ENCODE peak calls at places on chromosomes 2 and 18, in five cellular contexts. T is CD8-positive, alpha-beta memory T cell; U is Karpas-422; H is naive thymus-derived CD4-positive, alpha-beta T cell; J is heart left ventricle. F is an unnamed sample. For H3K9me3, the result is how much of the 10 kb centered on the place peaks cover.

GRCh38 chr2:45643095-45643494 is 8.4 kb upstream of the PRKCE start:
- DNase-seq in T (no peak), U (no peak), H (no peak), J (no peak), F (no peak)

GRCh38 chr2:111982822-111983221 is 72.2 kb upstream of the TMEM87B start:
- DNase-seq in T (no peak), U (no peak), H (no peak), J (no peak), F (no peak)

GRCh38 chr2:120745420-120746178 is 9.9 kb downstream of the GLI2 start:
- DNase-seq in T (no peak), U (no peak), H (no peak), J (no peak), F (no peak)

GRCh38 chr2:101725515-101726192 is 28.1 kb downstream of the MAP4K4 start:
- DNase-seq in T (no peak), U (peak), H (peak), J (no peak), F (no peak)

GRCh38 chr2:71952572-71953188 is 195.0 kb downstream of the CYP26B1 start:
- DNase-seq in T (no peak), U (no peak), H (no peak), J (no peak), F (no peak)

GRCh38 chr2:80086831-80087230 is 217.7 kb downstream of the LRRTM1 start:
- DNase-seq in T (no peak), U (no peak), H (no peak), J (no peak), F (no peak)

GRCh38 chr18:35162995-35163394 is 77.8 kb upstream of the ZNF397 start:
- DNase-seq in T (no peak), U (no peak), H (no peak), J (no peak), F (no peak)

GRCh38 chr2:126761981-126762878 is 106.3 kb downstream of the GYPC start:
- DNase-seq in T (peak), U (no peak), H (peak), J (no peak), F (no peak)

GRCh38 chr2:66440692-66441091 is 5.8 kb downstream of the MEIS1 start:
- DNase-seq in T (no peak), U (no peak), H (no peak), J (no peak), F (no peak)

GRCh38 chr2:31337860-31338259 is 76.7 kb downstream of the XDH start:
- DNase-seq in T (no peak), U (no peak), H (no peak), J (no peak), F (no peak)

GRCh38 chr2:113812204-113812603 is 55.8 kb upstream of the SLC35F5 start:
- DNase-seq in T (no peak), U (no peak), H (no peak), J (no peak), F (no peak)

GRCh38 chr18:34028341-34028740 is 196.4 kb downstream of the NOL4 start:
- DNase-seq in T (no peak), U (no peak), H (no peak), J (no peak), F (no peak)

GRCh38 chr2:99841749-99842148 is 300.6 kb downstream of the AFF3 start:
- DNase-seq in T (no peak), U (no peak), H (no peak), J (no peak), F (no peak)

GRCh38 chr2:214587442-214587841 is 176.6 kb downstream of the VWC2L start:
- DNase-seq in T (no peak), U (peak), H (no peak), J (no peak), F (peak)

GRCh38 chr18:58784601-58785137 is 80.0 kb upstream of the ZNF532 start:
- DNase-seq in T (no peak), U (no peak), H (no peak), J (peak), F (no peak)

GRCh38 chr2:221518937-221519635 is 53.0 kb downstream of the EPHA4 start:
- DNase-seq in T (no peak), U (no peak), H (no peak), J (no peak), F (no peak)

GRCh38 chr2:112706170-112706664 is 14.6 kb upstream of the NT5DC4 start:
- DNase-seq in T (peak), U (no peak), H (peak), J (no peak), F (no peak)

GRCh38 chr18:32425466-32425865 is 45.2 kb downstream of the GAREM1 start:
- DNase-seq in T (no peak), U (no peak), H (no peak), J (no peak), F (no peak)

GRCh38 chr2:30208453-30208852 is 22.9 kb upstream of the LBH start:
- DNase-seq in T (peak), U (peak), H (no peak), J (peak), F (no peak)

GRCh38 chr18:13437801-13438506 is 219.4 kb downstream of the LDLRAD4 start:
- DNase-seq in T (no peak), U (no peak), H (peak), J (no peak), F (no peak)

GRCh38 chr2:227862741-227863588 is 8.5 kb upstream of the DAW1 start:
- DNase-seq in T (no peak), U (no peak), H (no peak), J (no peak), F (no peak)

GRCh38 chr2:69119541-69119940 is 106.6 kb downstream of the ANTXR1 start:
- DNase-seq in T (no peak), U (no peak), H (no peak), J (no peak), F (no peak)

GRCh38 chr2:238703436-238703835 is 144.4 kb upstream of the TWIST2 start:
- DNase-seq in T (no peak), U (no peak), H (no peak), J (no peak), F (no peak)

GRCh38 chr18:13641551-13642439 is 84.6 kb downstream of the FAM210A start:
- DNase-seq in T (no peak), U (no peak), H (no peak), J (peak), F (no peak)

GRCh38 chr18:14768241-14768640 is 20.3 kb downstream of the ANKRD30B start:
- DNase-seq in T (no peak), U (no peak), H (no peak), J (no peak), F (no peak)

GRCh38 chr2:240949791-240950705 is 43.9 kb downstream of the CROCC2 start:
- DNase-seq in T (no peak), U (no peak), H (no peak), J (no peak), F (no peak)

GRCh38 chr18:24933345-24933744 is 418.6 kb downstream of the ZNF521 start:
- DNase-seq in T (no peak), U (no peak), H (no peak), J (no peak), F (no peak)

GRCh38 chr2:235937092-235937491 is 231.1 kb downstream of the GBX2 start:
- DNase-seq in T (no peak), U (no peak), H (no peak), J (no peak), F (no peak)

GRCh38 chr2:239932881-239933735 is 92.0 kb downstream of the NDUFA10 start:
- DNase-seq in T (no peak), U (no peak), H (no peak), J (no peak), F (no peak)

GRCh38 chr18:13268035-13268700 is 49.6 kb downstream of the LDLRAD4 start:
- DNase-seq in T (no peak), U (no peak), H (no peak), J (no peak), F (peak)

DNA sequence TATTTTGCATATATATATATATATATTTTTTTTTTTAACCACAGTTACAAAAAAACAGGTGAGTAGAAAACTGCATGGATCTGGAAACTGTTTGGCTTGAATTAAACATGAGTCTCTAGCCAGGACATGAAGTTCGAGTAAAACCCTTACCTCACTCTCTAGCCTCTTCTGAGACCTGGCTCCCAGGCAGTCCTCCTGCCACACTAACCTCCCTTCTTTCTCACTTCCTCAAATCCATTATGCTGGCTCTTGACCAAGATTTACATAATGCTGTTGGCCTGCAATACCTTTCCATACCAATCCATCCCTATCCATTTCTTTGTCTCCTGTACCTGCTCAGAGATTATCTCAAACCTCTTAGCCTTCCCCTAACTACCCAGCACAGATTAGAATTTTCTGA is 34.0 kb downstream of the PIGN start:
- DNase-seq in T (no peak), U (peak), H (no peak), J (no peak), F (no peak)
- H3K4me3 ChIP-seq in T (no peak), U (no peak), H (no peak), J (no peak), F (no peak)

GRCh38 chr18:71707985-71708500 is 836.1 kb downstream of the CBLN2 start:
- DNase-seq in T (no peak), U (no peak), H (no peak), J (no peak), F (no peak)

GRCh38 chr18:71707400-71707799 is 836.7 kb downstream of the CBLN2 start:
- DNase-seq in T (no peak), U (no peak), H (no peak), J (no peak), F (no peak)
- H3K9me3 ChIP-seq in T (under half), U (half or more), H (under half), J (under half), F (under half)

DNA sequence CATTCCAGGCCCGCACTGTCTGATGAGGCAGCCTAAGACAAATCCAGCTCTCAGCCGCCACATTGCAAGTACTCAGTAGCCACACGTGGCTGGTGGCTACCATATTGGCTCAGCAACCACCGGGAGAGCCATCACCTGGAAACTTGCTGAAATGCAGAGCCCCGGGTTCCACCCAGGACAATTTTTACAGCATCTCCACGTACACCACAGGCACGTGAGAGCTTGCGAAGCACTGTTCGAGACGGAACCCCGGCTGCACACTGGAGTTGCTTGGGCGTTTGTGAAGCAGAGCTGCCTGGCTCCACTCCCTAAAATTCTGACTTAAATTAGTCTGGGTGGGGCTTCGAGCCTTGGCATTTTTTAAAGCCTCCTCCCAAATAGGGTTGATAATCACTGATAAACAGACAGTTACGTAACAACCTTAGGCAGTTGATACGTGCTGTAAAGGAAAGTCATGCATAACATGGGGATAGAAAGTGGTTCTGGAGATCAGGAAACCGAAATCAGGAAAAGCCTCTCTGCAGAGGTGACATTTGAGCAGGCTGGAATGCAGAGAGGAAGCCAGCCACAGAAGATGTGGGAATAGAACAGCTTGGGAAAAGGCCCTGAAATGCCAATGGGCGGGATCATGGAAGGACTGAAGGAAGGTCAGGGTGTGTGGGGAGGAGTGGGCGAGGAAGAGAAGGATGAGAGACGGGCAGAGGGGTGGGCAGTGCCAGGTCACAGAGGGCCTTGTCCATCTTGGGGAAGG is 6.2 kb downstream of the ASAP2 start:
- DNase-seq in T (no peak), U (no peak), H (no peak), J (no peak), F (no peak)
- H3K4me3 ChIP-seq in T (no peak), U (no peak), H (no peak), J (no peak), F (no peak)

DNA sequence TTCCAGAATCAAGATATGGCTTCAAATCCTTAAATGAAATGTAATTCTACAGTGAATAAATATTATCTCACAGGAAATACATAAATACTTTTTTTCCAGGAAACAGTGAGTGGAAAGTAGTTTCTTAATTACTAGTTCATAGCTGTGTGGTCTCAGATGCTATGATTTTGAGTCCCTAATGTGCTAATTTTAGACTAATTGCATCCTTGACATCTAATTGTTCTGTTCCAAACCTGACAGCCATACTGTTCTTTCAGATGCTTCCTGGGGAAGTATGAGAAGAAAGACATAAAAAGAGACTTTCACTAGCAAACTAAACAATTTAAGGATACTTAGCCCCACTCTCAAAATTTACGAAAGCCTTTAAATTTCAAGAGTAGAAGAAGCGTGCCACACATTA is 350.9 kb upstream of the CDH20 start:
- DNase-seq in T (no peak), U (no peak), H (no peak), J (no peak), F (no peak)
- H3K9me3 ChIP-seq in T (under half), U (under half), H (under half), J (under half), F (under half)

F was measured in iPS DF 6.9.